ENCODE peak calls at places on chromosomes 16 and 17, in nine cellular contexts. Q, R, Z, I, S, M, V, F and A are unnamed samples.

GRCh38 chr16:17493012-17493411 is 22.3 kb upstream of the XYLT1 start:
- DNase-seq in Q (no peak), R (no peak), Z (no peak), I (no peak), S (no peak), M (no peak), V (no peak), F (no peak), A (no peak)

GRCh38 chr16:85651822-85652430 is 36.8 kb downstream of the GINS2 start:
- DNase-seq in Q (no peak), R (no peak), Z (no peak), I (no peak), S (no peak), M (no peak), V (no peak), F (peak), A (peak)

GRCh38 chr16:4915226-4915761 is 21.7 kb downstream of the PPL start:
- DNase-seq in Q (no peak), R (no peak), Z (no peak), I (no peak), S (no peak), M (no peak), V (peak), F (no peak), A (peak)

GRCh38 chr17:60328679-60329078 is 63.3 kb downstream of the USP32 start:
- DNase-seq in Q (no peak), R (no peak), Z (no peak), I (no peak), S (no peak), M (no peak), V (no peak), F (peak), A (no peak)

GRCh38 chr17:44069974-44070454 is 521 bp upstream of the G6PC3 start:
- DNase-seq in Q (no peak), R (no peak), Z (no peak), I (no peak), S (no peak), M (peak), V (no peak), F (peak), A (no peak)

GRCh38 chr16:71473891-71474290 is 11.8 kb upstream of the ZNF23 start:
- DNase-seq in Q (no peak), R (no peak), Z (no peak), I (no peak), S (no peak), M (no peak), V (no peak), F (no peak), A (peak)

GRCh38 chr17:32946375-32947135 is 18.6 kb downstream of the TMEM98 start:
- DNase-seq in Q (no peak), R (no peak), Z (no peak), I (no peak), S (no peak), M (no peak), V (no peak), F (no peak), A (no peak)

GRCh38 chr16:4746991-4747574 is 12.7 kb downstream of the DNAAF8 start:
- DNase-seq in Q (no peak), R (no peak), Z (no peak), I (no peak), S (no peak), M (no peak), V (no peak), F (no peak), A (peak)

GRCh38 chr17:65297384-65297783 is 160.2 kb downstream of the RGS9 start:
- DNase-seq in Q (no peak), R (no peak), Z (no peak), I (no peak), S (no peak), M (no peak), V (no peak), F (no peak), A (no peak)

GRCh38 chr16:12951392-12951791 is 50.0 kb downstream of the SHISA9 start:
- DNase-seq in Q (peak), R (no peak), Z (no peak), I (no peak), S (no peak), M (no peak), V (no peak), F (peak), A (no peak)

GRCh38 chr16:78126662-78127061 is 27.2 kb downstream of the WWOX start:
- DNase-seq in Q (no peak), R (no peak), Z (no peak), I (no peak), S (no peak), M (no peak), V (no peak), F (no peak), A (no peak)

GRCh38 chr16:89371968-89372634 is 118.3 kb downstream of the ANKRD11 start:
- DNase-seq in Q (no peak), R (no peak), Z (no peak), I (no peak), S (no peak), M (no peak), V (no peak), F (no peak), A (no peak)

GRCh38 chr17:65293584-65294183 is 156.5 kb downstream of the RGS9 start:
- DNase-seq in Q (no peak), R (no peak), Z (no peak), I (no peak), S (no peak), M (no peak), V (no peak), F (no peak), A (no peak)

GRCh38 chr16:48537909-48538745 is 71.9 kb downstream of the N4BP1 start:
- DNase-seq in Q (no peak), R (no peak), Z (no peak), I (no peak), S (no peak), M (no peak), V (no peak), F (no peak), A (peak)